ENCODE peak calls at places on chromosome 2, in seven cellular contexts. One of them, this sample, is unnamed.

GRCh38 chr2:98269274-98269673 is 77.0 kb upstream of the CNGA3 start:
- DNase-seq in kidney epithelial cell: no peak
- DNase-seq in GM18507: no peak
- DNase-seq in stimulated activated CD4-positive, alpha-beta T cell treated with anti-CD3 and anti-CD28 coated beads, TNF-alpha, amount 100 ng/mL, for 4 hours: no peak
- DNase-seq in GM23248: peak
- DNase-seq in NCI-H146: peak
- DNase-seq in NCI-H1092: peak
- DNase-seq in this sample: peak

GRCh38 chr2:25692143-25692542 is 18.8 kb upstream of the DTNB start:
- DNase-seq in kidney epithelial cell: no peak
- DNase-seq in GM18507: no peak
- DNase-seq in stimulated activated CD4-positive, alpha-beta T cell treated with anti-CD3 and anti-CD28 coated beads, TNF-alpha, amount 100 ng/mL, for 4 hours: no peak
- DNase-seq in GM23248: no peak
- DNase-seq in NCI-H146: no peak
- DNase-seq in NCI-H1092: no peak
- DNase-seq in this sample: no peak

GRCh38 chr2:64727843-64728463 is 74.2 kb upstream of the SERTAD2 start:
- DNase-seq in kidney epithelial cell: no peak
- DNase-seq in GM18507: no peak
- DNase-seq in stimulated activated CD4-positive, alpha-beta T cell treated with anti-CD3 and anti-CD28 coated beads, TNF-alpha, amount 100 ng/mL, for 4 hours: no peak
- DNase-seq in GM23248: no peak
- DNase-seq in NCI-H146: peak
- DNase-seq in NCI-H1092: no peak
- DNase-seq in this sample: no peak

GRCh38 chr2:67290451-67290991 is 106.6 kb upstream of the ETAA1 start:
- DNase-seq in kidney epithelial cell: peak
- DNase-seq in GM18507: no peak
- DNase-seq in stimulated activated CD4-positive, alpha-beta T cell treated with anti-CD3 and anti-CD28 coated beads, TNF-alpha, amount 100 ng/mL, for 4 hours: no peak
- DNase-seq in GM23248: peak
- DNase-seq in NCI-H146: no peak
- DNase-seq in NCI-H1092: no peak
- DNase-seq in this sample: no peak

GRCh38 chr2:127455566-127456493 is 37.6 kb downstream of the PROC start:
- DNase-seq in kidney epithelial cell: no peak
- DNase-seq in GM18507: no peak
- DNase-seq in stimulated activated CD4-positive, alpha-beta T cell treated with anti-CD3 and anti-CD28 coated beads, TNF-alpha, amount 100 ng/mL, for 4 hours: no peak
- DNase-seq in GM23248: no peak
- DNase-seq in NCI-H146: peak
- DNase-seq in NCI-H1092: no peak
- DNase-seq in this sample: peak

GRCh38 chr2:73436019-73436418 is 50.4 kb downstream of the ALMS1 start:
- DNase-seq in kidney epithelial cell: no peak
- DNase-seq in GM18507: no peak
- DNase-seq in stimulated activated CD4-positive, alpha-beta T cell treated with anti-CD3 and anti-CD28 coated beads, TNF-alpha, amount 100 ng/mL, for 4 hours: no peak
- DNase-seq in GM23248: no peak
- DNase-seq in NCI-H146: no peak
- DNase-seq in NCI-H1092: no peak
- DNase-seq in this sample: no peak

GRCh38 chr2:237488901-237489860 is 2.1 kb downstream of the MLPH start:
- DNase-seq in kidney epithelial cell: peak
- DNase-seq in GM18507: no peak
- DNase-seq in stimulated activated CD4-positive, alpha-beta T cell treated with anti-CD3 and anti-CD28 coated beads, TNF-alpha, amount 100 ng/mL, for 4 hours: no peak
- DNase-seq in GM23248: peak
- DNase-seq in NCI-H146: peak
- DNase-seq in NCI-H1092: no peak
- DNase-seq in this sample: no peak

GRCh38 chr2:143560724-143561123 is 431.5 kb downstream of the ARHGAP15 start:
- DNase-seq in kidney epithelial cell: no peak
- DNase-seq in GM18507: no peak
- DNase-seq in stimulated activated CD4-positive, alpha-beta T cell treated with anti-CD3 and anti-CD28 coated beads, TNF-alpha, amount 100 ng/mL, for 4 hours: no peak
- DNase-seq in GM23248: no peak
- DNase-seq in NCI-H146: no peak
- DNase-seq in NCI-H1092: no peak
- DNase-seq in this sample: no peak

GRCh38 chr2:1759611-1759930 is 15.3 kb upstream of the PXDN start:
- DNase-seq in kidney epithelial cell: no peak
- DNase-seq in GM18507: no peak
- DNase-seq in stimulated activated CD4-positive, alpha-beta T cell treated with anti-CD3 and anti-CD28 coated beads, TNF-alpha, amount 100 ng/mL, for 4 hours: no peak
- DNase-seq in GM23248: no peak
- DNase-seq in NCI-H146: no peak
- DNase-seq in NCI-H1092: no peak
- DNase-seq in this sample: no peak

GRCh38 chr2:188725981-188726380 is 248.2 kb upstream of the COL3A1 start:
- DNase-seq in kidney epithelial cell: no peak
- DNase-seq in GM18507: no peak
- DNase-seq in stimulated activated CD4-positive, alpha-beta T cell treated with anti-CD3 and anti-CD28 coated beads, TNF-alpha, amount 100 ng/mL, for 4 hours: no peak
- DNase-seq in GM23248: peak
- DNase-seq in NCI-H146: no peak
- DNase-seq in NCI-H1092: no peak
- DNase-seq in this sample: no peak

GRCh38 chr2:18651842-18652774 is 62.7 kb upstream of the NT5C1B start:
- DNase-seq in kidney epithelial cell: no peak
- DNase-seq in GM18507: no peak
- DNase-seq in stimulated activated CD4-positive, alpha-beta T cell treated with anti-CD3 and anti-CD28 coated beads, TNF-alpha, amount 100 ng/mL, for 4 hours: no peak
- DNase-seq in GM23248: peak
- DNase-seq in NCI-H146: no peak
- DNase-seq in NCI-H1092: no peak
- DNase-seq in this sample: no peak

GRCh38 chr2:54446122-54446521 is 10.0 kb upstream of the SPTBN1 start:
- DNase-seq in kidney epithelial cell: no peak
- DNase-seq in GM18507: no peak
- DNase-seq in stimulated activated CD4-positive, alpha-beta T cell treated with anti-CD3 and anti-CD28 coated beads, TNF-alpha, amount 100 ng/mL, for 4 hours: no peak
- DNase-seq in GM23248: no peak
- DNase-seq in NCI-H146: no peak
- DNase-seq in NCI-H1092: no peak
- DNase-seq in this sample: no peak

GRCh38 chr2:24473613-24474012 is 17.4 kb upstream of the NCOA1 start:
- DNase-seq in kidney epithelial cell: no peak
- DNase-seq in GM18507: no peak
- DNase-seq in stimulated activated CD4-positive, alpha-beta T cell treated with anti-CD3 and anti-CD28 coated beads, TNF-alpha, amount 100 ng/mL, for 4 hours: no peak
- DNase-seq in GM23248: no peak
- DNase-seq in NCI-H146: no peak
- DNase-seq in NCI-H1092: no peak
- DNase-seq in this sample: no peak

GRCh38 chr2:230823264-230823964 is 41.3 kb upstream of the ITM2C start:
- DNase-seq in kidney epithelial cell: no peak
- DNase-seq in GM18507: no peak
- DNase-seq in stimulated activated CD4-positive, alpha-beta T cell treated with anti-CD3 and anti-CD28 coated beads, TNF-alpha, amount 100 ng/mL, for 4 hours: no peak
- DNase-seq in GM23248: no peak
- DNase-seq in NCI-H146: no peak
- DNase-seq in NCI-H1092: no peak
- DNase-seq in this sample: no peak

GRCh38 chr2:58240595-58240937 is 559 bp downstream of the FANCL start:
- DNase-seq in kidney epithelial cell: no peak
- DNase-seq in GM18507: no peak
- DNase-seq in stimulated activated CD4-positive, alpha-beta T cell treated with anti-CD3 and anti-CD28 coated beads, TNF-alpha, amount 100 ng/mL, for 4 hours: no peak
- DNase-seq in GM23248: no peak
- DNase-seq in NCI-H146: peak
- DNase-seq in NCI-H1092: no peak
- DNase-seq in this sample: peak

GRCh38 chr2:37343537-37344434 is 644 bp upstream of the QPCT start:
- DNase-seq in kidney epithelial cell: no peak
- DNase-seq in GM18507: no peak
- DNase-seq in stimulated activated CD4-positive, alpha-beta T cell treated with anti-CD3 and anti-CD28 coated beads, TNF-alpha, amount 100 ng/mL, for 4 hours: no peak
- DNase-seq in GM23248: peak
- DNase-seq in NCI-H146: peak
- DNase-seq in NCI-H1092: no peak
- DNase-seq in this sample: peak

GRCh38 chr2:128394004-128394730 is 75.5 kb upstream of the HS6ST1 start:
- DNase-seq in kidney epithelial cell: no peak
- DNase-seq in GM18507: no peak
- DNase-seq in stimulated activated CD4-positive, alpha-beta T cell treated with anti-CD3 and anti-CD28 coated beads, TNF-alpha, amount 100 ng/mL, for 4 hours: no peak
- DNase-seq in GM23248: no peak
- DNase-seq in NCI-H146: no peak
- DNase-seq in NCI-H1092: no peak
- DNase-seq in this sample: no peak

GRCh38 chr2:42844901-42845685 is 52.7 kb upstream of the HAAO start:
- DNase-seq in kidney epithelial cell: no peak
- DNase-seq in GM18507: no peak
- DNase-seq in stimulated activated CD4-positive, alpha-beta T cell treated with anti-CD3 and anti-CD28 coated beads, TNF-alpha, amount 100 ng/mL, for 4 hours: no peak
- DNase-seq in GM23248: peak
- DNase-seq in NCI-H146: no peak
- DNase-seq in NCI-H1092: no peak
- DNase-seq in this sample: peak

GRCh38 chr2:30136729-30137444 is 9.9 kb upstream of the YPEL5 start:
- DNase-seq in kidney epithelial cell: no peak
- DNase-seq in GM18507: no peak
- DNase-seq in stimulated activated CD4-positive, alpha-beta T cell treated with anti-CD3 and anti-CD28 coated beads, TNF-alpha, amount 100 ng/mL, for 4 hours: no peak
- DNase-seq in GM23248: no peak
- DNase-seq in NCI-H146: no peak
- DNase-seq in NCI-H1092: no peak
- DNase-seq in this sample: no peak

This sample was measured in NCI-H82.